ENCODE peak calls at places on chromosomes 1 and 21, in six cellular contexts. One of them, this sample, is unnamed.

GRCh38 chr1:167797005-167797404 is 75.2 kb downstream of the MPZL1 start:
- DNase-seq in H54: peak
- DNase-seq in left cardiac atrium: peak
- DNase-seq in T-helper 2 cell: no peak
- DNase-seq in left colon: no peak
- DNase-seq in IMR-90: peak
- DNase-seq in this sample: no peak

GRCh38 chr1:68269637-68270430 is 37.5 kb upstream of the WLS start:
- DNase-seq in H54: peak
- DNase-seq in IMR-90: peak
- DNase-seq in T-helper 2 cell: no peak
- DNase-seq in left cardiac atrium: no peak
- DNase-seq in left colon: no peak
- DNase-seq in this sample: no peak

GRCh38 chr1:27402349-27402754 is 9.9 kb downstream of the GPR3 start:
- DNase-seq in IMR-90: peak
- DNase-seq in left colon: peak
- DNase-seq in left cardiac atrium: peak
- DNase-seq in T-helper 2 cell: no peak
- DNase-seq in H54: no peak
- DNase-seq in this sample: no peak

GRCh38 chr1:246760426-246761347 is 36.5 kb downstream of the SCCPDH start:
- DNase-seq in left cardiac atrium: no peak
- DNase-seq in IMR-90: no peak
- DNase-seq in H54: no peak
- DNase-seq in left colon: no peak
- DNase-seq in T-helper 2 cell: no peak
- DNase-seq in this sample: no peak

GRCh38 chr21:35217504-35218060 is 168.5 kb upstream of the RUNX1 start:
- DNase-seq in left colon: no peak
- DNase-seq in IMR-90: peak
- DNase-seq in left cardiac atrium: no peak
- DNase-seq in H54: peak
- DNase-seq in T-helper 2 cell: no peak
- DNase-seq in this sample: no peak

GRCh38 chr21:30979054-30979453 is 59.2 kb downstream of the KRTAP19-8 start:
- DNase-seq in IMR-90: no peak
- DNase-seq in T-helper 2 cell: peak
- DNase-seq in left colon: no peak
- DNase-seq in left cardiac atrium: no peak
- DNase-seq in H54: no peak
- DNase-seq in this sample: no peak

GRCh38 chr21:26843912-26844257 is 1.3 kb downstream of the ADAMTS1 start:
- DNase-seq in H54: peak
- DNase-seq in left colon: no peak
- DNase-seq in IMR-90: peak
- DNase-seq in left cardiac atrium: no peak
- DNase-seq in T-helper 2 cell: no peak
- DNase-seq in this sample: no peak

GRCh38 chr1:156151093-156151688 is 2.2 kb upstream of the SEMA4A start:
- DNase-seq in left cardiac atrium: no peak
- DNase-seq in T-helper 2 cell: no peak
- DNase-seq in H54: no peak
- DNase-seq in left colon: no peak
- DNase-seq in IMR-90: peak
- DNase-seq in this sample: no peak

GRCh38 chr1:197224160-197224559 is 43.9 kb upstream of the CRB1 start:
- DNase-seq in left colon: no peak
- DNase-seq in H54: no peak
- DNase-seq in IMR-90: no peak
- DNase-seq in T-helper 2 cell: no peak
- DNase-seq in left cardiac atrium: no peak
- DNase-seq in this sample: no peak

GRCh38 chr1:89040315-89040626 is 17.6 kb upstream of the GBP3 start:
- DNase-seq in left colon: no peak
- DNase-seq in T-helper 2 cell: no peak
- DNase-seq in H54: no peak
- DNase-seq in IMR-90: no peak
- DNase-seq in left cardiac atrium: no peak
- DNase-seq in this sample: no peak

GRCh38 chr1:85815906-85816305 is 107.7 kb upstream of the ZNHIT6 start:
- DNase-seq in T-helper 2 cell: no peak
- DNase-seq in H54: no peak
- DNase-seq in IMR-90: no peak
- DNase-seq in left colon: no peak
- DNase-seq in left cardiac atrium: peak
- DNase-seq in this sample: no peak

GRCh38 chr1:208069317-208069716 is 158.4 kb upstream of the CD34 start:
- DNase-seq in left cardiac atrium: no peak
- DNase-seq in H54: no peak
- DNase-seq in T-helper 2 cell: no peak
- DNase-seq in left colon: no peak
- DNase-seq in IMR-90: no peak
- DNase-seq in this sample: no peak

GRCh38 chr1:116380499-116381316 is 7.7 kb downstream of the ATP1A1 start:
- DNase-seq in left cardiac atrium: no peak
- DNase-seq in IMR-90: no peak
- DNase-seq in T-helper 2 cell: no peak
- DNase-seq in H54: no peak
- DNase-seq in left colon: no peak
- DNase-seq in this sample: no peak

GRCh38 chr1:184457500-184457899 is 70.7 kb downstream of the C1orf21 start:
- DNase-seq in left colon: no peak
- DNase-seq in T-helper 2 cell: no peak
- DNase-seq in H54: no peak
- DNase-seq in IMR-90: peak
- DNase-seq in left cardiac atrium: no peak
- DNase-seq in this sample: no peak

GRCh38 chr1:36125129-36125991 is at the start of gene COL8A2:
- DNase-seq in left cardiac atrium: peak
- DNase-seq in IMR-90: no peak
- DNase-seq in left colon: peak
- DNase-seq in H54: no peak
- DNase-seq in T-helper 2 cell: no peak
- DNase-seq in this sample: no peak

This sample was measured in effector memory CD8-positive, alpha-beta T cell.